ENCODE peak calls at places on chromosomes 1 and 21, in ten cellular contexts. M is ovary; W is tibial artery; D is MM.1S; P is heart right ventricle; N is CD8-positive, alpha-beta T cell; Q is HL-60; G is OCI-LY7; S is heart left ventricle; C is tibial nerve. J is an unnamed sample.

GRCh38 chr1:3009021-3009420 is 12.2 kb upstream of the ACTRT2 start:
- DNase-seq in S (no peak), D (no peak), M (no peak), Q (no peak), W (peak), G (no peak), N (no peak), P (no peak), C (no peak), J (no peak)

GRCh38 chr1:6343506-6344405 is 49.8 kb downstream of the ACOT7 start:
- DNase-seq in D (peak), C (peak), Q (peak), W (no peak), M (peak), N (peak), G (peak), P (peak), S (peak), J (peak)

GRCh38 chr1:203121186-203122015 is 6.1 kb upstream of the ADORA1 start:
- DNase-seq in Q (peak), P (no peak), W (peak), C (no peak), M (no peak), G (no peak), D (no peak), N (no peak), S (no peak), J (no peak)

GRCh38 chr1:152878042-152878441 is at the start of gene SMCP:
- DNase-seq in C (no peak), S (no peak), Q (peak), G (no peak), N (no peak), M (no peak), W (no peak), P (no peak), D (no peak), J (no peak)

GRCh38 chr1:238252033-238252802 is 361.5 kb upstream of the ZP4 start:
- DNase-seq in C (peak), W (no peak), D (peak), M (peak), P (peak), N (no peak), G (peak), Q (peak), S (peak), J (no peak)

GRCh38 chr1:160550572-160551034 is 27.5 kb upstream of the SLAMF6 start:
- DNase-seq in W (no peak), N (peak), P (no peak), D (peak), C (no peak), G (peak), S (no peak), M (no peak), Q (peak), J (no peak)

GRCh38 chr1:9239622-9240401 is 5.2 kb downstream of the H6PD start:
- DNase-seq in Q (peak), C (no peak), M (peak), P (peak), G (peak), S (peak), W (no peak), N (peak), D (peak), J (no peak)

GRCh38 chr1:1167416-1168155 is 6.1 kb upstream of the TTLL10 start:
- DNase-seq in D (no peak), M (no peak), S (peak), W (no peak), N (no peak), Q (no peak), G (no peak), P (no peak), C (no peak), J (no peak)

GRCh38 chr1:156750191-156750931 is 1.1 kb downstream of the HDGF start:
- DNase-seq in S (no peak), N (no peak), Q (peak), D (peak), G (peak), W (no peak), M (peak), P (no peak), C (no peak), J (peak)

GRCh38 chr1:227192163-227192562 is 126.1 kb downstream of the CDC42BPA start:
- DNase-seq in C (no peak), G (no peak), D (peak), N (no peak), Q (no peak), P (no peak), M (no peak), S (peak), W (no peak), J (peak)

GRCh38 chr1:109539676-109540075 is at the start of gene GPR61:
- DNase-seq in P (no peak), M (no peak), G (no peak), C (no peak), D (no peak), N (no peak), S (no peak), W (no peak), Q (no peak), J (no peak)

GRCh38 chr1:53334312-53334711 is 6.4 kb upstream of the LRP8 start:
- DNase-seq in Q (no peak), P (peak), M (no peak), D (no peak), C (no peak), N (no peak), S (no peak), W (no peak), G (no peak), J (no peak)

GRCh38 chr1:228336308-228337030 is 70.2 kb downstream of the TRIM11 start:
- DNase-seq in D (no peak), S (peak), G (no peak), C (no peak), Q (no peak), M (peak), P (no peak), N (no peak), W (peak), J (no peak)

GRCh38 chr21:16029065-16029464 is 299.3 kb downstream of the USP25 start:
- DNase-seq in M (no peak), D (no peak), C (no peak), W (no peak), S (no peak), P (no peak), N (no peak), Q (no peak), G (no peak), J (no peak)

GRCh38 chr1:59298710-59299346 is 1.9 kb downstream of the FGGY start:
- DNase-seq in M (no peak), Q (no peak), C (no peak), S (no peak), N (no peak), P (no peak), G (no peak), D (no peak), W (no peak), J (no peak)

GRCh38 chr1:909861-910310 is 13.8 kb upstream of the SAMD11 start:
- DNase-seq in P (no peak), M (no peak), S (peak), Q (no peak), D (no peak), C (peak), G (no peak), N (no peak), W (no peak), J (no peak)

GRCh38 chr1:96973605-96974004 is 252.0 kb downstream of the PTBP2 start:
- DNase-seq in D (no peak), W (no peak), S (peak), M (no peak), Q (no peak), G (no peak), C (no peak), P (peak), N (no peak), J (no peak)

GRCh38 chr21:36635991-36636390 is 62.9 kb upstream of the SIM2 start:
- DNase-seq in M (no peak), D (no peak), C (no peak), W (no peak), Q (no peak), G (no peak), N (no peak), P (no peak), S (no peak), J (no peak)

GRCh38 chr1:9840176-9840575 is 16.4 kb upstream of the CLSTN1 start:
- DNase-seq in W (peak), G (no peak), S (no peak), D (no peak), P (no peak), M (no peak), N (no peak), C (no peak), Q (no peak), J (peak)

GRCh38 chr1:9326596-9326995 is 33.9 kb downstream of the SPSB1 start:
- DNase-seq in G (no peak), C (no peak), P (no peak), Q (no peak), N (no peak), D (no peak), W (peak), M (peak), S (no peak), J (no peak)

GRCh38 chr1:3465091-3465934 is 10.8 kb downstream of the ARHGEF16 start:
- DNase-seq in S (peak), C (no peak), W (no peak), N (no peak), D (no peak), M (no peak), G (no peak), P (no peak), Q (no peak), J (peak)

GRCh38 chr1:116772648-116773045 is 18.4 kb downstream of the CD2 start:
- DNase-seq in G (no peak), P (no peak), C (no peak), W (no peak), M (no peak), S (no peak), N (no peak), D (no peak), Q (no peak), J (peak)

GRCh38 chr1:51978099-51978498 is 12.4 kb downstream of the RAB3B start:
- DNase-seq in M (no peak), D (no peak), N (no peak), Q (no peak), C (no peak), G (no peak), S (no peak), W (no peak), P (no peak), J (no peak)

GRCh38 chr1:112002525-112002924 is 13.1 kb upstream of the KCND3 start:
- DNase-seq in S (no peak), P (no peak), D (no peak), C (no peak), G (peak), N (no peak), M (no peak), Q (no peak), W (no peak), J (no peak)

GRCh38 chr1:1630191-1630964 is 1.6 kb upstream of the MMP23B start:
- DNase-seq in W (peak), G (peak), S (peak), M (peak), P (peak), C (peak), N (peak), Q (peak), D (peak), J (peak)

GRCh38 chr1:62373221-62373620 is 54.0 kb upstream of the KANK4 start:
- DNase-seq in C (no peak), Q (no peak), W (no peak), D (no peak), P (no peak), N (no peak), G (no peak), M (no peak), S (no peak), J (no peak)

GRCh38 chr1:154497026-154497806 is 4.8 kb upstream of the TDRD10 start:
- DNase-seq in Q (no peak), G (peak), W (no peak), C (no peak), N (no peak), P (peak), D (peak), M (no peak), S (peak), J (no peak)

GRCh38 chr1:154006136-154006535 is 15.6 kb downstream of the RPS27 start:
- DNase-seq in W (no peak), P (no peak), D (no peak), G (no peak), Q (no peak), M (no peak), N (no peak), C (no peak), S (no peak), J (no peak)

GRCh38 chr1:50750021-50750619 is 209.9 kb downstream of the FAF1 start:
- DNase-seq in P (no peak), D (no peak), N (no peak), G (peak), Q (no peak), S (no peak), M (no peak), C (no peak), W (no peak), J (no peak)

DNA sequence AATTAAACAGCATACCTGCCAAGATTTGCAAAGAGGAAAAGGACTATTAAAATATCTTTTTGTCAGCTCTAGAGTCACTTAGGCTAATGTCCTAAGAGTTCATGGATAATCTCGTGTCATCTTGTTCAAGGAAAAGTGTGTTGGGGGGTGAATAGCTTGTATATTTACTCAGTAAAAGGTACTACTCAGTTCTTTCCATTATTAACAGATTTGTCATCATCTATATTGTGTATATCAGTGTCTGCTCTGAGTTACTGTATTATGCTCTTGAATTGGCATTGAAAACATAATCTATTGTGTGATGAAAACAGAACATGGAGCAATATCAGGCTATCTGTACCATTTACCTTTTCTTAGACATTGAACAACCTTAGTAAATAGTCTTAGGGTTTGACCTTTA is 41.9 kb downstream of the SMG7 start:
- DNase-seq in C (no peak), W (no peak), P (no peak), Q (no peak), G (no peak), M (no peak), S (no peak), N (no peak), D (no peak), J (no peak)
- TF ChIP-seq CTCF in C (no peak), W (no peak), P (no peak), Q (no peak), G (no peak), M (no peak), S (no peak), N (no peak), D (no peak), J (no peak)

DNA sequence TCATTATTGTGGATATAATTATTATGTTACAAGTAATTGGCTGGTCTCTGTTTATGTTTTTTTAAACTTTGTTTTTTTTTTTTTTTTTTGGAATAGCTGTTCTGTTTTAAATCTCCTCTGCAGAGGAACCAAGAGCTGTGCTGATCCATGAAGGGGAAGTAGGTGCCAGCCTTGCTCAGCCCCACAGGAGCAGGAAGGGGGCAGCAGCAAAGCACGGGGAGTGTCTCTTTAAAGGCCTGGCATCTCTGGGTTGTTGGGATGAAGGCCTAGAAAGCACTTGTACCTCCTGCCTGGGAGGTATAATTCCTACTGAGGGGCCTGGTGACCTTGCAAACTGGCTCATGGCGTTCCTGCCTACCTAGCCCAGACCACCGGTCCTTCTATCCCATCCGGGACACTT is 2.5 kb upstream of the GRHL3 start:
- DNase-seq in P (no peak), N (no peak), C (no peak), G (no peak), D (no peak), M (no peak), Q (peak), S (no peak), W (no peak), J (no peak)
- H3K27ac ChIP-seq in P (no peak), N (no peak), C (no peak), G (no peak), D (no peak), M (no peak), Q (no peak), S (no peak), W (no peak), J (peak)

GRCh38 chr1:193654951-193655705 is 468.7 kb upstream of the B3GALT2 start:
- DNase-seq in D (no peak), P (peak), W (no peak), G (no peak), S (peak), Q (no peak), N (no peak), C (no peak), M (no peak), J (peak)

DNA sequence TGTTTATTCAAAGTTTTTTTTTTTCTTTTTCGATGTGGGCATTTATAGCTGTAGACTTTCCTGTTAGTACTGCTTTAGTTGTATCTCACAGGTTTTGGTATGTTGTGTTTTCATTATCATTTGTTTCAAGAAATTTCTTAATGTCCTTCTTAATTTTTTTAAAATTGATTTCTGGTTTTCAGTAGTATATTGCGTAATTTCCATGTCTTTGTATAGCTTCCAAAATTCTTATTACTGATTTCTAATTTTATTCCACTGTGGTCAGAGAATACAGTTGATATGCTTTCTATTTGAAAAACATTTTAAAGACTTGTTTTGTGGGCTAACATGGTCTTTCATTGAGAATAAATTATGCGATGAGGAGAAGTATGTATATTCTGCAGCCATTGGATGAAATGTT is 463.2 kb upstream of the B3GALT2 start:
- DNase-seq in Q (no peak), D (no peak), W (no peak), P (no peak), S (no peak), N (no peak), M (no peak), G (no peak), C (no peak), J (no peak)
- TF ChIP-seq CTCF in Q (no peak), D (no peak), W (no peak), P (no peak), S (no peak), N (no peak), M (no peak), G (no peak), C (no peak), J (no peak)

GRCh38 chr1:19010995-19011696 is 54.7 kb upstream of the IFFO2 start:
- DNase-seq in W (peak), N (peak), M (peak), P (no peak), C (peak), S (no peak), G (no peak), Q (peak), D (peak), J (peak)
- H3K27ac ChIP-seq in W (peak), N (no peak), M (no peak), P (no peak), C (peak), S (no peak), G (no peak), Q (no peak), D (no peak), J (peak)

GRCh38 chr21:18384771-18385170 is 18.8 kb downstream of the TMPRSS15 start:
- DNase-seq in G (peak), S (no peak), M (no peak), W (no peak), C (no peak), D (peak), N (no peak), P (no peak), Q (no peak), J (peak)

GRCh38 chr21:18382141-18382540 is 21.4 kb downstream of the TMPRSS15 start:
- DNase-seq in P (no peak), Q (no peak), W (no peak), G (peak), C (no peak), D (peak), S (no peak), M (no peak), N (no peak), J (no peak)

GRCh38 chr21:18387994-18388393 is 15.6 kb downstream of the TMPRSS15 start:
- DNase-seq in S (no peak), Q (no peak), C (no peak), P (no peak), D (peak), M (no peak), N (no peak), G (peak), W (no peak), J (no peak)
- TF ChIP-seq CTCF in S (no peak), Q (no peak), C (no peak), P (no peak), D (peak), M (no peak), N (no peak), G (peak), W (no peak), J (peak)

GRCh38 chr1:235709018-235709417 is 59.4 kb upstream of the GNG4 start:
- DNase-seq in W (no peak), S (no peak), G (no peak), M (no peak), D (no peak), P (no peak), C (no peak), Q (no peak), N (no peak), J (no peak)
- H3K27ac ChIP-seq in W (no peak), S (no peak), G (no peak), M (no peak), D (no peak), P (no peak), C (no peak), Q (no peak), N (no peak), J (peak)